ENCODE peak calls at places on chromosomes 1 and 21, in eight cellular contexts. M is upper lobe of right lung; D is body of pancreas; W is tibial artery; X is RWPE1; R is CD8-positive, alpha-beta memory T cell; Z is right cardiac atrium; G is mesendoderm. K is an unnamed sample.

GRCh38 chr1:110524311-110525249 is 5.6 kb upstream of the KCNA10 start:
- DNase-seq in M (no peak), D (peak; percentile 40), W (no peak), X (peak; percentile 25), R (peak; percentile 32), Z (no peak), G (peak; percentile 80), K (peak; percentile 19)

GRCh38 chr1:154453577-154454352 is 48.3 kb upstream of the TDRD10 start:
- DNase-seq in M (no peak), D (no peak), W (no peak), X (peak; percentile 42), R (no peak), Z (no peak), G (no peak), K (no peak)

GRCh38 chr1:198605880-198606458 is 32.9 kb upstream of the PTPRC start:
- DNase-seq in M (no peak), D (no peak), W (no peak), X (peak; percentile 20), R (no peak), Z (no peak), G (peak; percentile 32), K (no peak)

GRCh38 chr1:213486488-213486887 is 435.4 kb downstream of the RPS6KC1 start:
- DNase-seq in M (no peak), D (no peak), W (no peak), X (no peak), R (no peak), Z (no peak), G (no peak), K (no peak)

GRCh38 chr1:6785318-6785712 is at the start of gene CAMTA1:
- DNase-seq in M (no peak), D (no peak), W (no peak), X (no peak), R (no peak), Z (no peak), G (no peak), K (no peak)

GRCh38 chr1:159979257-159979656 is 25.2 kb upstream of the SLAMF9 start:
- DNase-seq in M (no peak), D (no peak), W (no peak), X (no peak), R (no peak), Z (no peak), G (no peak), K (no peak)

GRCh38 chr1:96060621-96061020 is 661.0 kb upstream of the PTBP2 start:
- DNase-seq in M (no peak), D (no peak), W (no peak), X (no peak), R (no peak), Z (no peak), G (no peak), K (no peak)

GRCh38 chr21:39022035-39022900 is 161.0 kb downstream of the PSMG1 start:
- DNase-seq in M (no peak), D (no peak), W (no peak), X (no peak), R (no peak), Z (peak; percentile 62), G (no peak), K (no peak)

GRCh38 chr1:62230724-62231123 is 36.1 kb downstream of the L1TD1 start:
- DNase-seq in M (no peak), D (no peak), W (no peak), X (peak; percentile 92), R (no peak), Z (no peak), G (peak; percentile 66), K (no peak)

GRCh38 chr21:34874689-34875513 is 174.2 kb downstream of the RUNX1 start:
- DNase-seq in M (no peak), D (no peak), W (no peak), X (no peak), R (no peak), Z (no peak), G (no peak), K (no peak)

GRCh38 chr1:36595921-36596320 is 113.2 kb upstream of the CSF3R start:
- DNase-seq in M (peak; percentile 53), D (no peak), W (no peak), X (no peak), R (no peak), Z (no peak), G (no peak), K (no peak)

GRCh38 chr21:29423521-29423920 is 124.8 kb downstream of the BACH1 start:
- DNase-seq in M (no peak), D (no peak), W (no peak), X (no peak), R (no peak), Z (no peak), G (no peak), K (no peak)

GRCh38 chr1:101713760-101714159 is 283.0 kb downstream of the OLFM3 start:
- DNase-seq in M (no peak), D (no peak), W (no peak), X (no peak), R (no peak), Z (no peak), G (no peak), K (no peak)

GRCh38 chr1:36894824-36895223 is 139.5 kb downstream of the GRIK3 start:
- DNase-seq in M (no peak), D (no peak), W (no peak), X (no peak), R (no peak), Z (no peak), G (no peak), K (no peak)

GRCh38 chr1:218705911-218706893 is 361.1 kb downstream of the TGFB2 start:
- DNase-seq in M (no peak), D (no peak), W (no peak), X (peak; percentile 84), R (no peak), Z (no peak), G (peak; percentile 53), K (no peak)

GRCh38 chr1:112743174-112744018 is 28.3 kb upstream of the PPM1J start:
- DNase-seq in M (no peak), D (no peak), W (no peak), X (no peak), R (no peak), Z (peak; percentile 43), G (peak; percentile 38), K (no peak)

GRCh38 chr1:200367841-200368534 is 41.8 kb downstream of the ZNF281 start:
- DNase-seq in M (no peak), D (no peak), W (no peak), X (no peak), R (no peak), Z (no peak), G (no peak), K (no peak)

GRCh38 chr1:224430511-224431113 is 4.0 kb downstream of the WDR26 start:
- DNase-seq in M (no peak), D (peak; percentile 36), W (no peak), X (peak; percentile 49), R (peak; percentile 53), Z (no peak), G (peak; percentile 43), K (peak; percentile 86)

GRCh38 chr1:224425279-224425884 is 9.2 kb downstream of the WDR26 start:
- DNase-seq in M (no peak), D (no peak), W (no peak), X (no peak), R (no peak), Z (no peak), G (no peak), K (no peak)

GRCh38 chr1:224431726-224432125 is 2.9 kb downstream of the WDR26 start:
- DNase-seq in M (no peak), D (no peak), W (no peak), X (no peak), R (no peak), Z (no peak), G (no peak), K (no peak)

GRCh38 chr1:224429616-224430015 is 5.0 kb downstream of the WDR26 start:
- DNase-seq in M (no peak), D (no peak), W (no peak), X (no peak), R (no peak), Z (no peak), G (no peak), K (no peak)

GRCh38 chr1:224427346-224427745 is 7.3 kb downstream of the WDR26 start:
- DNase-seq in M (no peak), D (no peak), W (no peak), X (peak; percentile 45), R (no peak), Z (no peak), G (no peak), K (no peak)
- H3K27ac ChIP-seq in M (no peak overlapping the region), D (no peak overlapping the region), W (peak overlapping the region; percentile 100), X (no peak overlapping the region), R (no peak overlapping the region), Z (no peak overlapping the region), G (no peak overlapping the region), K (no peak overlapping the region)

DNA sequence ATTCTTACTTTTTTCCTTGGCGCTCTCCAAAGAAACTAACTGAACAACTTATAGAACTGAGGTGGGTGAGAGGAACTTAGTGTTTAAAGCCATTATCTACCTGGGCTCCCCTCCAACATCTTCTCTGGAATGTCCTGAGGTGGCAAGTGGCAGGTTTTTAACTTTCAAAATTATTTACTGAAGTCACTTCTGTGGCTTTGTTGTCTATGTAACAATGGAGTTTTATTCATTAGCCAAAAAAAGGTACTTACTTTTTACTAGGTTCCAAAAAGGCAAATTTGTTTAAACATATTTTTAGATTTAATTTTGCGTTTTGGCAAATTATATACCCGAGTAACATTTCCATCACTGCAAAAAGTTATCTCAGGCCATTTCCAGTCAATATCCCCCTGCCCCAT is 2.4 kb downstream of the ENO1 start:
- DNase-seq in M (no peak), D (no peak), W (no peak), X (no peak), R (no peak), Z (no peak), G (no peak), K (no peak)
- H3K27ac ChIP-seq in M (peak overlapping the region; percentile 34), D (no peak overlapping the region), W (peak overlapping the region; percentile 97), X (peak overlapping the region; percentile 99), R (peak overlapping the region; percentile 89), Z (no peak overlapping the region), G (peak overlapping the region; percentile 94), K (peak overlapping the region; percentile 98)

GRCh38 chr1:183027031-183027430 is 3.8 kb downstream of the LAMC1 start:
- DNase-seq in M (no peak), D (no peak), W (no peak), X (no peak), R (no peak), Z (no peak), G (no peak), K (no peak)
- H3K27ac ChIP-seq in M (peak overlapping the region; percentile 18), D (no peak overlapping the region), W (peak overlapping the region; percentile 99), X (no peak overlapping the region), R (no peak overlapping the region), Z (no peak overlapping the region), G (no peak overlapping the region), K (no peak overlapping the region)

GRCh38 chr1:22115281-22115680 is 27.6 kb downstream of the WNT4 start:
- DNase-seq in M (no peak), D (no peak), W (no peak), X (no peak), R (no peak), Z (no peak), G (no peak), K (no peak)

GRCh38 chr1:22112505-22112904 is 30.4 kb downstream of the WNT4 start:
- DNase-seq in M (no peak), D (no peak), W (no peak), X (no peak), R (no peak), Z (no peak), G (no peak), K (no peak)

GRCh38 chr1:22111620-22112019 is 31.3 kb downstream of the WNT4 start:
- DNase-seq in M (no peak), D (no peak), W (no peak), X (no peak), R (no peak), Z (no peak), G (no peak), K (no peak)

GRCh38 chr1:22117238-22117637 is 25.7 kb downstream of the WNT4 start:
- DNase-seq in M (no peak), D (no peak), W (no peak), X (no peak), R (no peak), Z (no peak), G (no peak), K (no peak)

GRCh38 chr1:22114083-22115012 is 28.5 kb downstream of the WNT4 start:
- DNase-seq in M (no peak), D (no peak), W (no peak), X (no peak), R (no peak), Z (peak; percentile 85), G (no peak), K (no peak)
- H3K27ac ChIP-seq in M (no peak overlapping the region), D (no peak overlapping the region), W (no peak overlapping the region), X (peak overlapping the region; percentile 38), R (no peak overlapping the region), Z (no peak overlapping the region), G (no peak overlapping the region), K (no peak overlapping the region)

K was measured in CD4-positive, CD25-positive, alpha-beta regulatory T cell.